ENCODE peak calls at places on chromosomes 11 and 22, in six cellular contexts. X is GM12865, Z is GM04504, O is cardiac fibroblast, S is lung, A is T-helper 9 cell. P is an unnamed sample.

GRCh38 chr22:30015229-30015797 is 65.0 kb upstream of the HORMAD2 start:
- DNase-seq in X (no peak), Z (no peak), O (no peak), S (no peak), A (no peak), P (no peak)

GRCh38 chr11:120179071-120179672 is 31.7 kb upstream of the OAF start:
- DNase-seq in X (no peak), Z (no peak), O (no peak), S (peak; percentile 28), A (no peak), P (no peak)

GRCh38 chr11:59137190-59137589 is 5.5 kb upstream of the FAM111A start:
- DNase-seq in X (no peak), Z (no peak), O (no peak), S (no peak), A (no peak), P (no peak)

GRCh38 chr11:62129610-62130497 is 6.0 kb downstream of the INCENP start:
- DNase-seq in X (no peak), Z (no peak), O (no peak), S (no peak), A (no peak), P (no peak)

GRCh38 chr11:17273668-17274321 is 2.7 kb upstream of the NUCB2 start:
- DNase-seq in X (peak; percentile 47), Z (no peak), O (no peak), S (no peak), A (no peak), P (no peak)

GRCh38 chr11:32838505-32839274 is 9.0 kb downstream of the PRRG4 start:
- DNase-seq in X (no peak), Z (no peak), O (no peak), S (no peak), A (no peak), P (no peak)

GRCh38 chr22:24142831-24143230 is 38.5 kb upstream of the SUSD2 start:
- DNase-seq in X (no peak), Z (no peak), O (no peak), S (no peak), A (no peak), P (no peak)

GRCh38 chr22:37195921-37196320 is 7.9 kb upstream of the C1QTNF6 start:
- DNase-seq in X (no peak), Z (no peak), O (peak; percentile 52), S (no peak), A (no peak), P (no peak)

GRCh38 chr11:122202951-122203456 is 87.0 kb upstream of the BLID start:
- DNase-seq in X (peak; percentile 36), Z (no peak), O (peak; percentile 82), S (peak; percentile 70), A (no peak), P (peak; percentile 41)

GRCh38 chr11:10628506-10629236 is 60.2 kb upstream of the LYVE1 start:
- DNase-seq in X (peak; percentile 7), Z (no peak), O (no peak), S (no peak), A (no peak), P (no peak)

GRCh38 chr22:29456211-29456671 is 17.9 kb downstream of the RFPL1 start:
- DNase-seq in X (no peak), Z (no peak), O (no peak), S (no peak), A (no peak), P (no peak)

GRCh38 chr11:69868003-69868865 is 49.0 kb upstream of the FGF3 start:
- DNase-seq in X (no peak), Z (no peak), O (no peak), S (no peak), A (no peak), P (no peak)

GRCh38 chr11:126189109-126189929 is 22.1 kb downstream of the RPUSD4 start:
- DNase-seq in X (peak; percentile 69), Z (no peak), O (no peak), S (no peak), A (no peak), P (no peak)

GRCh38 chr22:30877662-30878515 is 90.7 kb downstream of the MORC2 start:
- DNase-seq in X (no peak), Z (no peak), O (no peak), S (no peak), A (no peak), P (no peak)

GRCh38 chr22:46224771-46225290 is 25.3 kb downstream of the CDPF1 start:
- DNase-seq in X (no peak), Z (no peak), O (no peak), S (no peak), A (no peak), P (no peak)

GRCh38 chr11:66720223-66720898 is 8.7 kb downstream of the SPTBN2 start:
- DNase-seq in X (peak; percentile 17), Z (no peak), O (peak; percentile 17), S (peak; percentile 67), A (no peak), P (no peak)

GRCh38 chr11:43532046-43532445 is 148.5 kb upstream of the HSD17B12 start:
- DNase-seq in X (no peak), Z (no peak), O (no peak), S (no peak), A (no peak), P (no peak)

GRCh38 chr11:2795491-2795991 is 90.0 kb downstream of the CDKN1C start:
- DNase-seq in X (no peak), Z (no peak), O (no peak), S (no peak), A (no peak), P (no peak)

GRCh38 chr11:36024716-36025115 is 80.9 kb downstream of the LDLRAD3 start:
- DNase-seq in X (no peak), Z (no peak), O (no peak), S (no peak), A (no peak), P (no peak)

GRCh38 chr11:1336836-1337646 is 27.6 kb upstream of the TOLLIP start:
- DNase-seq in X (peak; percentile 28), Z (no peak), O (no peak), S (peak; percentile 42), A (peak; percentile 39), P (no peak)

GRCh38 chr22:23892626-23893445 is 1.3 kb upstream of the MIF start:
- DNase-seq in X (no peak), Z (no peak), O (no peak), S (no peak), A (no peak), P (no peak)

GRCh38 chr22:42644422-42645340 is 4.3 kb upstream of the ATP5MGL start:
- DNase-seq in X (no peak), Z (no peak), O (peak; percentile 74), S (peak; percentile 62), A (no peak), P (no peak)

GRCh38 chr11:16959528-16960100 is 54.6 kb downstream of the PLEKHA7 start:
- DNase-seq in X (no peak), Z (no peak), O (no peak), S (no peak), A (no peak), P (no peak)

GRCh38 chr11:32131321-32131720 is 40.4 kb downstream of the RCN1 start:
- DNase-seq in X (no peak), Z (no peak), O (peak; percentile 6), S (no peak), A (no peak), P (no peak)

GRCh38 chr11:32829680-32830412 is at the start of gene PRRG4:
- DNase-seq in X (peak; percentile 78), Z (no peak), O (peak; percentile 41), S (peak; percentile 80), A (peak; percentile 1), P (no peak)

GRCh38 chr11:57646756-57647303 is 2.9 kb downstream of the YPEL4 start:
- DNase-seq in X (no peak), Z (no peak), O (no peak), S (no peak), A (no peak), P (no peak)

GRCh38 chr11:120748485-120748814 is 236.9 kb downstream of the GRIK4 start:
- DNase-seq in X (no peak), Z (no peak), O (no peak), S (no peak), A (no peak), P (no peak)

GRCh38 chr22:16845881-16846280 is 20.7 kb upstream of the XKR3 start:
- DNase-seq in X (no peak), Z (no peak), O (no peak), S (no peak), A (no peak), P (no peak)

GRCh38 chr11:76523147-76523546 is 78.3 kb downstream of the EMSY start:
- DNase-seq in X (no peak), Z (no peak), O (no peak), S (no peak), A (no peak), P (no peak)

GRCh38 chr11:7983832-7984590 is 3.1 kb upstream of the EIF3F start:
- DNase-seq in X (no peak), Z (no peak), O (no peak), S (no peak), A (no peak), P (no peak)

GRCh38 chr11:108914981-108915380 is 250.1 kb downstream of the DDX10 start:
- DNase-seq in X (no peak), Z (no peak), O (peak; percentile 51), S (no peak), A (no peak), P (no peak)

GRCh38 chr11:34508514-34508913 is 5.1 kb downstream of the ELF5 start:
- DNase-seq in X (no peak), Z (no peak), O (no peak), S (no peak), A (no peak), P (no peak)

GRCh38 chr11:101345891-101346290 is 216.3 kb upstream of the PGR start:
- DNase-seq in X (no peak), Z (no peak), O (no peak), S (no peak), A (no peak), P (no peak)

GRCh38 chr22:26522592-26522991 is 10.3 kb upstream of the TFIP11 start:
- DNase-seq in X (no peak), Z (no peak), O (no peak), S (no peak), A (no peak), P (no peak)

P was measured in AG09309.